ENCODE peak calls at places on chromosome 9, in nine cellular contexts. W is IMR-90, K is lower leg skin, D is breast epithelium, V is heart left ventricle, P is gastrocnemius medialis, E is A549, Z is transverse colon, T is Peyer's patch. Q is an unnamed sample.

GRCh38 chr9:126326228-126327015 is at the start of gene MVB12B:
- DNase-seq in W (peak; percentile 8), K (no peak), D (no peak), V (peak; percentile 49), P (no peak), E (peak; percentile 20), Z (peak; percentile 39), T (peak; percentile 63), Q (peak; percentile 21)

GRCh38 chr9:93653762-93654161 is 77.4 kb downstream of the PHF2 start:
- DNase-seq in W (no peak), K (no peak), D (peak; percentile 40), V (peak; percentile 16), P (no peak), E (no peak), Z (no peak), T (peak; percentile 36), Q (no peak)

GRCh38 chr9:137083418-137084004 is 3.3 kb upstream of the MAN1B1 start:
- DNase-seq in W (peak; percentile 97), K (peak; percentile 81), D (no peak), V (peak; percentile 73), P (no peak), E (peak; percentile 86), Z (peak; percentile 42), T (peak; percentile 81), Q (peak; percentile 63)

GRCh38 chr9:35859310-35859994 is 10.7 kb downstream of the OR13J1 start:
- DNase-seq in W (peak; percentile 35), K (peak; percentile 14), D (no peak), V (peak; percentile 51), P (no peak), E (peak; percentile 42), Z (no peak), T (no peak), Q (no peak)

GRCh38 chr9:35162605-35163315 is 951 bp downstream of the UNC13B start:
- DNase-seq in W (no peak), K (no peak), D (no peak), V (no peak), P (no peak), E (no peak), Z (no peak), T (no peak), Q (no peak)

GRCh38 chr9:95018099-95018927 is 291.8 kb downstream of the AOPEP start:
- DNase-seq in W (peak; percentile 97), K (no peak), D (no peak), V (peak; percentile 74), P (peak; percentile 38), E (peak; percentile 87), Z (no peak), T (no peak), Q (no peak)

GRCh38 chr9:89553451-89554020 is 51.3 kb upstream of the GADD45G start:
- DNase-seq in W (no peak), K (no peak), D (no peak), V (no peak), P (no peak), E (no peak), Z (no peak), T (no peak), Q (no peak)

GRCh38 chr9:119701651-119702050 is 332.4 kb upstream of the BRINP1 start:
- DNase-seq in W (no peak), K (no peak), D (no peak), V (no peak), P (no peak), E (no peak), Z (no peak), T (no peak), Q (no peak)

GRCh38 chr9:20303066-20303465 is 319.2 kb downstream of the MLLT3 start:
- DNase-seq in W (no peak), K (no peak), D (no peak), V (no peak), P (no peak), E (no peak), Z (no peak), T (no peak), Q (no peak)

GRCh38 chr9:75072895-75073294 is 15.1 kb downstream of the NMRK1 start:
- DNase-seq in W (no peak), K (no peak), D (no peak), V (no peak), P (no peak), E (no peak), Z (no peak), T (no peak), Q (no peak)

GRCh38 chr9:469672-470040 is 255.0 kb downstream of the DOCK8 start:
- DNase-seq in W (no peak), K (peak; percentile 35), D (no peak), V (peak; percentile 32), P (no peak), E (no peak), Z (peak; percentile 47), T (peak; percentile 61), Q (peak; percentile 49)

GRCh38 chr9:94086468-94086867 is 2.2 kb downstream of the PTPDC1 start:
- DNase-seq in W (peak; percentile 72), K (no peak), D (no peak), V (no peak), P (no peak), E (no peak), Z (no peak), T (no peak), Q (no peak)

GRCh38 chr9:130197386-130197785 is 25.2 kb downstream of the NCS1 start:
- DNase-seq in W (no peak), K (no peak), D (no peak), V (no peak), P (no peak), E (no peak), Z (no peak), T (no peak), Q (no peak)

GRCh38 chr9:93003552-93004407 is 54.7 kb upstream of the SUSD3 start:
- DNase-seq in W (peak; percentile 22), K (no peak), D (peak; percentile 73), V (no peak), P (no peak), E (peak; percentile 72), Z (peak; percentile 72), T (peak; percentile 80), Q (peak; percentile 59)

DNA sequence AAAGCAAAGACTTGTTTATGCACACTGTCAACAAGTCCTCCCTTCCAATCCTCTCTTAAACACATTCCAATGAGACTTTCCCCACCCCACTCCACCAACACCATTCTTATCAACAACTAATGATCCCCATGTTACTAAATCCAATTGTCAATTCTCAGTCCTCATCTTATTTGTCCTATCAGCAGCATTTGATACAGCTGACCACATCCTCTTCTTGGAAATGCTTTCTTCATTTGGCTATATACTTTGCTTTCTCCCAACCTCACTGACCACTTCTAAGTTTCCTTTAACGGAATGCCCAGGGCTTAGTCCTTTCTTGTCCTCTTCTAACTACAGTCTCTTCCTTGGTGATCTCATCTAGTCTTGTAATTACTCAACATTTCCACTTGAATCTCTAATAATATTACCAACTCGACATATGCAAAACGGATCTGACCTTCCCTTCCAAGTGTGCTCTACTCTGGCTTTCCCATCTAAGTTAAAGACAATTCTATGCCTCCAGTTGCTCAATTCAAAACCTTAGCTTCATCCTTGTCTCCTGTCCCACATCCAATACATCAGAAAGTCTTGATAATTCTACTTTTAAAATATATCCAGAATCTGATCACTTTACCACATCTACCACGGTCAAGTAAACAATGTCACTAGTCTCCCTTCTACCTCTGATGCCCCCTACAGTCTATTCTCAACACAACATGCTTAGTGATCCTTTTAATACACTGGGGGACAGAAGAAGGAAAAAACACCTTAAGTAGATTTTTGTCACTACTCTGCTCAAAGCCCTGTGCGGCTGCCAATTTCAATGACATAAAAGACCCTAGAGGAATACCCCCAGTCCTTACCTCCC is 25.5 kb downstream of the AGTPBP1 start:
- DNase-seq in W (no peak), K (no peak), D (no peak), V (no peak), P (no peak), E (no peak), Z (no peak), T (no peak), Q (no peak)
- TF ChIP-seq CTCF in W (no peak), K (no peak), D (no peak), V (no peak), P (peak; percentile 20), E (peak; percentile 9), Z (no peak), T (no peak), Q (no peak)

GRCh38 chr9:125119643-125120286 is 23.6 kb downstream of the SCAI start:
- DNase-seq in W (peak; percentile 55), K (no peak), D (no peak), V (no peak), P (no peak), E (no peak), Z (no peak), T (no peak), Q (no peak)
- H3K4me3 ChIP-seq in W (no peak overlapping the region), K (no peak overlapping the region), D (no peak overlapping the region), V (no peak overlapping the region), P (no peak overlapping the region), E (no peak overlapping the region), Z (no peak overlapping the region), T (no peak overlapping the region), Q (no peak overlapping the region)

GRCh38 chr9:128253140-128253990 is 22.4 kb downstream of the GOLGA2 start:
- DNase-seq in W (no peak), K (no peak), D (no peak), V (no peak), P (no peak), E (no peak), Z (no peak), T (peak; percentile 62), Q (no peak)

GRCh38 chr9:128253991-128254346 is 21.8 kb downstream of the GOLGA2 start:
- DNase-seq in W (no peak), K (no peak), D (no peak), V (no peak), P (no peak), E (no peak), Z (no peak), T (no peak), Q (no peak)

GRCh38 chr9:128252317-128253139 is 23.3 kb downstream of the GOLGA2 start:
- DNase-seq in W (no peak), K (no peak), D (no peak), V (no peak), P (no peak), E (no peak), Z (no peak), T (no peak), Q (no peak)

GRCh38 chr9:128254855-128255759 is 20.7 kb downstream of the GOLGA2 start:
- DNase-seq in W (peak; percentile 32), K (no peak), D (peak; percentile 65), V (peak; percentile 62), P (no peak), E (peak; percentile 61), Z (peak; percentile 59), T (peak; percentile 82), Q (peak; percentile 46)

GRCh38 chr9:128254362-128254761 is 21.4 kb downstream of the GOLGA2 start:
- DNase-seq in W (no peak), K (no peak), D (no peak), V (no peak), P (no peak), E (no peak), Z (no peak), T (no peak), Q (no peak)
- TF ChIP-seq POLR2A in W (no peak), K (no peak), D (no peak), V (no peak), P (no peak), E (no peak), Z (no peak), T (no peak), Q (no peak)

DNA sequence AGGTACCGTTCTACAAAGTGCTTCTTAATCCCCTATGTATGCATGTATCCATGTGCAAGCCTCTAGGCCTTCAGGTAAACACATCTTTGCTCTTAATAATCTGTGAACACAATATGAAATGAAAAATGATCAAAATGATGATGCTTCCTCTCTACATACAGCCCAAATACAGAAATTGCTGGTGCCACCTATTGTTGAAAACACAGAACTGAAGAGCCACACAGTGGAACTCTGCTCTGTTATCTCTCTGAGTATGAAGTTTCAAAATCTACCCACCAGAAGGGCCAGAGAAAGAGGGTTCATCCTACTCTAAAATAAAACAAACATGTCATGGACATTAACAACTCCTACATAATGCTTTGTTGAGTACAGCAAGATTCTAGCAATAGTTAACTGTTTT is 71.3 kb downstream of the GLIS3 start:
- DNase-seq in W (peak; percentile 59), K (no peak), D (no peak), V (no peak), P (no peak), E (peak; percentile 60), Z (no peak), T (no peak), Q (no peak)
- TF ChIP-seq CTCF in W (peak; percentile 63), K (no peak), D (no peak), V (peak; percentile 50), P (no peak), E (peak; percentile 80), Z (peak; percentile 53), T (peak; percentile 63), Q (peak; percentile 9)